ENCODE peak calls at places on chromosomes 5 and 9, in eight cellular contexts. H is IMR-90, L is psoas muscle, A is adrenal gland, J is HepG2, G is fibroblast of lung, X is upper lobe of left lung, U is kidney epithelial cell. E is an unnamed sample.

GRCh38 chr5:74199005-74199404 is 441.5 kb downstream of the ENC1 start:
- DNase-seq in H (peak; percentile 64), L (no peak), A (no peak), J (no peak), G (peak; percentile 45), X (no peak), U (no peak), E (peak; percentile 21)

GRCh38 chr5:73437126-73438047 is 11.2 kb downstream of the FOXD1 start:
- DNase-seq in H (peak; percentile 67), L (peak; percentile 59), A (no peak), J (no peak), G (peak; percentile 86), X (no peak), U (peak; percentile 49), E (no peak)

GRCh38 chr5:39024884-39025283 is 49.3 kb downstream of the RICTOR start:
- DNase-seq in H (peak; percentile 54), L (no peak), A (no peak), J (no peak), G (peak; percentile 53), X (no peak), U (no peak), E (no peak)

GRCh38 chr5:159061834-159062530 is 37.7 kb downstream of the EBF1 start:
- DNase-seq in H (no peak), L (no peak), A (no peak), J (no peak), G (no peak), X (no peak), U (no peak), E (no peak)

GRCh38 chr9:128684325-128685021 is 4.5 kb upstream of the SET start:
- DNase-seq in H (peak; percentile 76), L (peak; percentile 69), A (peak; percentile 85), J (peak; percentile 78), G (peak; percentile 71), X (peak; percentile 96), U (peak; percentile 61), E (peak; percentile 84)

GRCh38 chr5:148904440-148904839 is 78.0 kb downstream of the ADRB2 start:
- DNase-seq in H (no peak), L (peak; percentile 78), A (no peak), J (no peak), G (no peak), X (peak; percentile 71), U (no peak), E (no peak)

GRCh38 chr9:73548201-73548600 is 396.5 kb downstream of the ANXA1 start:
- DNase-seq in H (no peak), L (no peak), A (no peak), J (no peak), G (peak; percentile 2), X (no peak), U (no peak), E (no peak)

GRCh38 chr9:120032639-120033038 is 547.3 kb downstream of the CDK5RAP2 start:
- DNase-seq in H (no peak), L (no peak), A (no peak), J (no peak), G (no peak), X (no peak), U (no peak), E (no peak)

GRCh38 chr5:146647656-146648199 is 131.7 kb upstream of the GPR151 start:
- DNase-seq in H (no peak), L (no peak), A (peak; percentile 69), J (no peak), G (peak; percentile 61), X (no peak), U (no peak), E (no peak)

GRCh38 chr9:123282343-123283047 is 14.1 kb upstream of the STRBP start:
- DNase-seq in H (no peak), L (no peak), A (peak; percentile 78), J (no peak), G (peak; percentile 18), X (peak; percentile 32), U (no peak), E (no peak)

GRCh38 chr9:38370231-38370630 is 22.3 kb upstream of the ALDH1B1 start:
- DNase-seq in H (no peak), L (no peak), A (no peak), J (no peak), G (no peak), X (peak; percentile 13), U (no peak), E (no peak)

GRCh38 chr9:38372685-38373619 is 19.6 kb upstream of the ALDH1B1 start:
- DNase-seq in H (no peak), L (no peak), A (peak; percentile 18), J (no peak), G (no peak), X (no peak), U (no peak), E (no peak)

GRCh38 chr9:38373679-38374078 is 18.8 kb upstream of the ALDH1B1 start:
- DNase-seq in H (no peak), L (no peak), A (no peak), J (no peak), G (no peak), X (no peak), U (no peak), E (no peak)

GRCh38 chr9:38368731-38369130 is 23.8 kb upstream of the ALDH1B1 start:
- DNase-seq in H (no peak), L (no peak), A (no peak), J (no peak), G (no peak), X (no peak), U (no peak), E (no peak)

GRCh38 chr9:38371495-38371894 is 21.0 kb upstream of the ALDH1B1 start:
- DNase-seq in H (peak; percentile 27), L (no peak), A (peak; percentile 63), J (peak; percentile 76), G (peak; percentile 55), X (peak; percentile 31), U (no peak), E (no peak)
- TF ChIP-seq CTCF in H (peak; percentile 29), L (peak; percentile 47), A (peak; percentile 34), J (peak; percentile 92), G (no peak), X (no peak), U (peak; percentile 59), E (peak; percentile 55)

GRCh38 chr9:132163876-132164603 is 2.2 kb downstream of the NTNG2 start:
- DNase-seq in H (no peak), L (peak; percentile 52), A (no peak), J (no peak), G (no peak), X (no peak), U (no peak), E (no peak)
- H3K4me3 ChIP-seq in H (no peak overlapping the region), L (peak overlapping the region; percentile 72), A (no peak overlapping the region), J (no peak overlapping the region), G (no peak overlapping the region), X (no peak overlapping the region), U (no peak overlapping the region), E (no peak overlapping the region)

DNA sequence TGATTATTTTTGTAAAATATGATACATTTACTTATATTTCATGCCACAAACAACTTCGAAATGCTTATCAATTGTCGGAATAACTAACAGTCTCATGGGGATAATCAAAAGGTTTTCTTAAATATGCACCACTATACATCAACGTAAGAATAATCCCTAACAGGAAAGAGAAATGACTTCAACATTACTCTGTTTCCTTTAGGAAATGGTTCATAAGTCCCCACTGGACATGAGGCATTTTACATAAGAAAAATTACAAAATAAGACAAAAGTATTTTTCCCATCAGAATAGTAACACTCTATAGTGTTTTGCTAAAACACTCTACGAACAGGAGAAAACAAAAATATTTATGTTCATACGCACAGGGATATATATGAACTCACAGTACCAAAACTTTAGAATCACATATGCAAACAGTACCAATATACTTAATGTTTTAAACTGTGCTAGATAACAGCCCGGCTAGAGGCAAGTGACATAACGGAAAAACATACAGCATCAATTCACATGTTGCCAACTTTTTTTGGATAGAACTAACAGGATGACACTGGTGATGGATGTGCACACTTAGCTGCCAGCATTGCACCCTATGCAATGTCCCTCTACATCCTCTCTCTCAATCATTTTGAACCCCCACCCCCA is 120.5 kb downstream of the NFIB start:
- DNase-seq in H (no peak), L (no peak), A (no peak), J (no peak), G (no peak), X (no peak), U (no peak), E (no peak)
- H3K36me3 ChIP-seq in H (no peaks in the 10 kb centered on the region), L (no peaks in the 10 kb centered on the region), A (no peaks in the 10 kb centered on the region), J (no peaks in the 10 kb centered on the region), G (no peaks in the 10 kb centered on the region), X (no peaks in the 10 kb centered on the region), U (no peaks in the 10 kb centered on the region), E (no peaks in the 10 kb centered on the region)

GRCh38 chr9:91775708-91776028 is 174.4 kb downstream of the ROR2 start:
- DNase-seq in H (no peak), L (no peak), A (no peak), J (no peak), G (no peak), X (no peak), U (no peak), E (no peak)
- TF ChIP-seq CTCF in H (no peak), L (no peak), A (no peak), J (no peak), G (no peak), X (no peak), U (no peak), E (no peak)

GRCh38 chr5:113330533-113331200 is 104.1 kb downstream of the TSSK1B start:
- DNase-seq in H (peak; percentile 60), L (peak; percentile 82), A (peak; percentile 76), J (peak; percentile 19), G (peak; percentile 39), X (no peak), U (no peak), E (no peak)

GRCh38 chr5:113336975-113337374 is 97.8 kb downstream of the TSSK1B start:
- DNase-seq in H (peak; percentile 77), L (no peak), A (no peak), J (peak; percentile 46), G (peak; percentile 73), X (no peak), U (no peak), E (no peak)

GRCh38 chr5:113329981-113330380 is 104.8 kb downstream of the TSSK1B start:
- DNase-seq in H (no peak), L (no peak), A (no peak), J (no peak), G (no peak), X (no peak), U (no peak), E (no peak)

DNA sequence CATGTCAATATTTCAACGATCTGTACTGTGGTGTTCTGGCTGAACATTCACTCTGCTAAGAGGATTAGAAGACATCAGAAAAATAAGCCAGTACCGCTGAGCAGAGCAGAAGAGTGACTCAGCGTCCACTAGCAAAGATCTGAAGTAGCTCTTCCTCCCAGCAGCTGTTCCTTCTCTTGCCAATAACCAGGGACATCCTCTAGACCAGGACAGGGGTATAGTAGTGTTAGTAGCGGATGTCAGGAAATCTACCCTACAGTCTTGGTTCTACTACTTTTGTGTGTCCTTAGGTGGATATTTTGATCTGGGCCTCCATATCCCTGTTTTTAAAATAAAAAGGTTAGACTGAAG is 103.6 kb downstream of the TSSK1B start:
- DNase-seq in H (peak; percentile 68), L (no peak), A (no peak), J (no peak), G (peak; percentile 76), X (no peak), U (no peak), E (no peak)
- H3K4me3 ChIP-seq in H (no peak overlapping the region), L (peak overlapping the region; percentile 17), A (no peak overlapping the region), J (no peak overlapping the region), G (no peak overlapping the region), X (no peak overlapping the region), U (no peak overlapping the region), E (no peak overlapping the region)

GRCh38 chr9:131206495-131206894 is 69.8 kb downstream of the FAM78A start:
- DNase-seq in H (no peak), L (no peak), A (no peak), J (no peak), G (no peak), X (no peak), U (no peak), E (no peak)
- H3K36me3 ChIP-seq in H (peaks cover 27% of the 10 kb centered on the region), L (peaks cover 8% of the 10 kb centered on the region), A (peaks cover 41% of the 10 kb centered on the region), J (peaks cover 5% of the 10 kb centered on the region), G (peaks cover 1% of the 10 kb centered on the region), X (peaks cover 4% of the 10 kb centered on the region), U (peaks cover 2% of the 10 kb centered on the region), E (peaks cover 6% of the 10 kb centered on the region)

GRCh38 chr9:81673310-81673709 is 16.0 kb downstream of the TLE1 start:
- DNase-seq in H (no peak), L (no peak), A (no peak), J (no peak), G (no peak), X (no peak), U (no peak), E (no peak)
- TF ChIP-seq CTCF in H (no peak), L (no peak), A (no peak), J (no peak), G (no peak), X (no peak), U (no peak), E (no peak)

E was measured in GM06990.